ENCODE peak calls at places on chromosome 22, in ten cellular contexts. N is H9; V is activated effector memory CD4-positive, alpha-beta T cell treated with anti-CD3 and anti-CD28 coated beads, Interleukin-2, amount 50 U/mL, for 16 hours; S is activated naive CD4-positive, alpha-beta T cell treated with anti-CD3 and anti-CD28 coated beads, Interleukin-2, amount 50 U/mL, for 16 hours; W is activated T-helper 1 cell treated with anti-CD3 and anti-CD28 coated beads, Interleukin-12 subunit alpha, Interleukin-12 subunit beta, Interleukin-2, Interleukin-4 antibody, amounts not matched to agents 30 ng/mL and 10 ng/mL and 1 ng/mL, durations not matched to agents 14 hours and 24 hours and 36 hours; Y is HEK293T; X is left cardiac atrium; K is CD8-positive, alpha-beta memory T cell; O is fibroblast of lung; A is GOT3. G is an unnamed sample.

GRCh38 chr22:38870312-38870741 is 1.7 kb downstream of the CBX6 start:
- DNase-seq in N (peak; percentile 89), V (peak; percentile 95), S (peak; percentile 91), W (peak; percentile 77), Y (peak; percentile 86), X (peak; percentile 94), K (peak; percentile 76), O (peak; percentile 82), A (no peak), G (peak; percentile 67)

GRCh38 chr22:33405194-33405593 is 347.0 kb upstream of the SYN3 start:
- DNase-seq in N (no peak), V (no peak), S (no peak), W (no peak), Y (no peak), X (no peak), K (no peak), O (no peak), A (no peak), G (no peak)

GRCh38 chr22:49928571-49929552 is 10.4 kb downstream of the CRELD2 start:
- DNase-seq in N (no peak), V (no peak), S (no peak), W (no peak), Y (no peak), X (no peak), K (no peak), O (no peak), A (no peak), G (no peak)

GRCh38 chr22:21942407-21942895 is 10.2 kb downstream of the PPM1F start:
- DNase-seq in N (no peak), V (peak; percentile 66), S (no peak), W (no peak), Y (no peak), X (peak; percentile 95), K (no peak), O (peak; percentile 85), A (peak; percentile 33), G (peak; percentile 49)

GRCh38 chr22:39360674-39361413 is 11.1 kb downstream of the SYNGR1 start:
- DNase-seq in N (peak; percentile 43), V (no peak), S (no peak), W (no peak), Y (no peak), X (no peak), K (no peak), O (no peak), A (no peak), G (no peak)

GRCh38 chr22:49862408-49862776 is 8.7 kb downstream of the ZBED4 start:
- DNase-seq in N (no peak), V (no peak), S (no peak), W (no peak), Y (no peak), X (no peak), K (no peak), O (no peak), A (no peak), G (no peak)

GRCh38 chr22:46881373-46882118 is 119.1 kb downstream of the TBC1D22A start:
- DNase-seq in N (no peak), V (no peak), S (no peak), W (no peak), Y (no peak), X (peak; percentile 59), K (no peak), O (peak; percentile 26), A (no peak), G (no peak)

GRCh38 chr22:45521178-45521577 is 18.5 kb downstream of the FBLN1 start:
- DNase-seq in N (no peak), V (no peak), S (no peak), W (no peak), Y (no peak), X (no peak), K (no peak), O (no peak), A (no peak), G (no peak)

GRCh38 chr22:42384506-42384905 is 47.7 kb downstream of the NFAM1 start:
- DNase-seq in N (no peak), V (no peak), S (no peak), W (no peak), Y (no peak), X (no peak), K (no peak), O (no peak), A (no peak), G (no peak)